ENCODE peak calls at places on chromosomes 4 and X, in six cellular contexts. O is cardiac fibroblast, K is aorta, I is tibial nerve, W is kidney epithelial cell, E is cardiac muscle cell. V is an unnamed sample.

GRCh38 chr4:1895971-1896657 is 24.9 kb downstream of the NSD2 start:
- DNase-seq in K (peak), E (no peak), I (no peak), O (no peak), W (no peak), V (no peak)

GRCh38 chr4:20615492-20616136 is 84.6 kb upstream of the PACRGL start:
- DNase-seq in O (peak), E (peak), I (no peak), K (no peak), W (peak), V (no peak)

GRCh38 chr4:37822220-37822619 is 4.3 kb upstream of the PGM2 start:
- DNase-seq in I (no peak), W (no peak), O (no peak), E (peak), K (no peak), V (no peak)

GRCh38 chr4:107050525-107051135 is 14.5 kb upstream of the DKK2 start:
- DNase-seq in I (no peak), O (peak), E (no peak), K (no peak), W (no peak), V (no peak)

GRCh38 chrX:14038375-14039077 is 8.8 kb upstream of the GEMIN8 start:
- DNase-seq in K (no peak), O (no peak), I (no peak), W (no peak), E (no peak), V (no peak)

GRCh38 chr4:158799856-158800255 is 31.0 kb downstream of the FNIP2 start:
- DNase-seq in K (no peak), W (no peak), E (no peak), O (no peak), I (no peak), V (no peak)

GRCh38 chrX:121093011-121093410 is 45.6 kb downstream of the GLUD2 start:
- DNase-seq in I (no peak), E (no peak), O (no peak), K (no peak), W (no peak), V (no peak)

GRCh38 chrX:53088136-53088974 is 5.6 kb upstream of the KANTR start:
- DNase-seq in E (peak), O (peak), K (peak), I (peak), W (peak), V (no peak)

GRCh38 chr4:110087116-110087708 is 111.2 kb downstream of the ELOVL6 start:
- DNase-seq in I (no peak), K (no peak), W (peak), E (peak), O (peak), V (no peak)

GRCh38 chr4:186726440-186727148 is 2.9 kb upstream of the FAT1 start:
- DNase-seq in K (peak), W (no peak), I (peak), E (peak), O (peak), V (no peak)

GRCh38 chr4:112099701-112100289 is 45.5 kb upstream of the FAM241A start:
- DNase-seq in W (no peak), E (peak), I (no peak), K (no peak), O (peak), V (no peak)

GRCh38 chr4:148341980-148342800 is 100.0 kb downstream of the NR3C2 start:
- DNase-seq in W (no peak), O (no peak), K (no peak), E (no peak), I (no peak), V (no peak)

GRCh38 chr4:81818385-81818784 is 346.7 kb upstream of the RASGEF1B start:
- DNase-seq in I (no peak), K (no peak), W (no peak), E (no peak), O (no peak), V (no peak)

GRCh38 chrX:49209434-49210251 is 9.7 kb upstream of the SYP start:
- DNase-seq in E (no peak), I (no peak), W (no peak), K (peak), O (no peak), V (no peak)

GRCh38 chr4:25486171-25486570 is 109.1 kb downstream of the ANAPC4 start:
- DNase-seq in K (no peak), W (peak), I (no peak), O (peak), E (peak), V (no peak)

GRCh38 chrX:65607070-65607742 is 60.2 kb upstream of the MSN start:
- DNase-seq in I (no peak), O (peak), K (no peak), E (peak), W (no peak), V (no peak)

GRCh38 chr4:152052431-152053057 is 291.7 kb upstream of the GATB start:
- DNase-seq in K (no peak), E (peak), I (no peak), O (peak), W (no peak), V (no peak)

GRCh38 chrX:103531002-103531401 is 11.7 kb upstream of the RAB40A start:
- DNase-seq in E (peak), I (no peak), K (no peak), W (no peak), O (peak), V (no peak)

GRCh38 chrX:147079974-147080373 is 265.4 kb upstream of the CXorf51A start:
- DNase-seq in I (no peak), W (no peak), O (no peak), E (no peak), K (no peak), V (no peak)

GRCh38 chr4:704971-705277 is 708 bp upstream of the PCGF3 start:
- DNase-seq in O (no peak), E (no peak), K (no peak), W (no peak), I (no peak), V (no peak)
- H3K4me3 ChIP-seq in O (peak), E (no peak), K (no peak), W (peak), I (peak), V (peak)

GRCh38 chr4:87848622-87849351 is 16.0 kb downstream of the MEPE start:
- DNase-seq in E (peak), O (peak), K (no peak), W (no peak), I (peak), V (no peak)
- H3K4me3 ChIP-seq in E (no peak), O (no peak), K (peak), W (peak), I (no peak), V (no peak)

DNA sequence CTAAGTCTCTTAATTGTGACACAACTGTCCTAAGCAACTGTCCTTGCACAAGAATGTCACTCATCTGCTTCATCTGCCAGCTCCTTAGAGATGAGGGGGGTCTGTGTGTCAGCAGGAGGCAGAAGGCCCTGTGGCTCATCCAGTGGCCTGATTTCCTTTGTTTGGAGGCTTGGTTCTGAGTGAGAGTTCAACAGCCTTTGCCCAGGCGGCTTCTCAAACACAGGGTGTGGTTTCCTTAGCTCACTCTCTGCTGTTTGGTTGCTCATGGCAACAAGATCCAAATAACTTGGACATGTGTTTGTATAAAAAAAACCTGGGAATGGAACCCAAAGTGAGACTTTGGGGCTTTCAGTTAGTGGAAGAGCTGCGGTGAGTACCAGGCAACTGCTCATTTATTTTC is 46.6 kb downstream of the MAP7D3 start:
- DNase-seq in O (peak), W (no peak), E (peak), K (no peak), I (peak), V (no peak)
- H3K4me3 ChIP-seq in O (no peak), W (no peak), E (no peak), K (no peak), I (no peak), V (no peak)

GRCh38 chr4:140046037-140046436 is 107.9 kb downstream of the MAML3 start:
- DNase-seq in E (no peak), W (no peak), I (no peak), K (no peak), O (no peak), V (no peak)
- H3K4me3 ChIP-seq in E (no peak), W (no peak), I (no peak), K (no peak), O (no peak), V (no peak)

DNA sequence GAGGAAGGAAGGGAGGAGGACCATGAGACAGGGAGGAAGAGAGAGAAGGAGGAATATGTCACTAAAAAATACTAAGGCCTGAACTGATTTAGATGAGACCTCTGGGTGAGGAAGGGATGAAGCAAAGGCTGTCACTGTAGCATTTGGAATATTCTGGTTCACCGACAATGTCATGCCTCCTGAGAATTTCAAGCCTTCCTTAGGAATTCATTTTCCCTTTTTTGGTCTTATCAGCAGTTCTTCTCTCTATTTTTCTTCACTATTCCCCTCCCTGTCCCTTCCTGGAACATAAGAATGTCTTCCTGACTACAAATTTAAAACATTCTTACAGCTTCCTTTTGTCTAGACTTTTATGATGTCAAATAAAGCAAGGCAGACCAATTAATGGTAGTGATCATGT is 527.8 kb downstream of the INPP4B start:
- DNase-seq in K (no peak), W (no peak), E (no peak), O (no peak), I (no peak), V (no peak)
- H3K4me3 ChIP-seq in K (no peak), W (no peak), E (no peak), O (no peak), I (no peak), V (no peak)

GRCh38 chr4:62914758-62915157 is 1494.5 kb downstream of the TECRL start:
- DNase-seq in O (no peak), K (no peak), E (no peak), I (no peak), W (no peak), V (no peak)

GRCh38 chr4:62917649-62918048 is 1491.6 kb downstream of the TECRL start:
- DNase-seq in O (no peak), E (no peak), W (no peak), I (no peak), K (no peak), V (no peak)

GRCh38 chr4:62912531-62912930 is 1496.7 kb downstream of the TECRL start:
- DNase-seq in O (no peak), W (no peak), E (no peak), K (no peak), I (no peak), V (no peak)

GRCh38 chr4:62909238-62909637 is 1500.0 kb downstream of the TECRL start:
- DNase-seq in W (no peak), O (no peak), I (no peak), K (no peak), E (no peak), V (no peak)

GRCh38 chr4:62913065-62913464 is 1496.2 kb downstream of the TECRL start:
- DNase-seq in O (no peak), I (no peak), E (no peak), W (no peak), K (no peak), V (no peak)
- H3K4me3 ChIP-seq in O (no peak), I (no peak), E (no peak), W (no peak), K (no peak), V (no peak)

DNA sequence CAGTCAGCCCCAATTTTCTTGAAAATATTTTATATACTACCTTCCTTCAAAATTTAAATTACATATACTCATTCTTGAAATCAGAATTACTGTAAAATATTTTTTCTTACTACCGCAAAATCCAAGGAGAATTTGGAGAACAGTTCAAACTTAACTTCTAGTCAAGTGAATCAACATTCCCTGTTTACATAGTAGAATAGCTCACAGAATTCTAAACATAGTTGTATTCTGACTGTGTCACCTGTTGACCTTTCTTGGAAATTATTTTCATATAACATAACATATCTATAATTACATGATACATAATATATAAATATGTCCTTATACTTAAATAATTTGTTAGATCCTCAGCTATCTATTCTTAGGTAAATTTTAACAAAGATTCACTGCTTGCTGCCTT is 31.0 kb upstream of the FGF5 start:
- DNase-seq in O (peak), I (no peak), W (no peak), K (no peak), E (no peak), V (no peak)
- H3K4me3 ChIP-seq in O (no peak), I (no peak), W (no peak), K (no peak), E (no peak), V (no peak)

DNA sequence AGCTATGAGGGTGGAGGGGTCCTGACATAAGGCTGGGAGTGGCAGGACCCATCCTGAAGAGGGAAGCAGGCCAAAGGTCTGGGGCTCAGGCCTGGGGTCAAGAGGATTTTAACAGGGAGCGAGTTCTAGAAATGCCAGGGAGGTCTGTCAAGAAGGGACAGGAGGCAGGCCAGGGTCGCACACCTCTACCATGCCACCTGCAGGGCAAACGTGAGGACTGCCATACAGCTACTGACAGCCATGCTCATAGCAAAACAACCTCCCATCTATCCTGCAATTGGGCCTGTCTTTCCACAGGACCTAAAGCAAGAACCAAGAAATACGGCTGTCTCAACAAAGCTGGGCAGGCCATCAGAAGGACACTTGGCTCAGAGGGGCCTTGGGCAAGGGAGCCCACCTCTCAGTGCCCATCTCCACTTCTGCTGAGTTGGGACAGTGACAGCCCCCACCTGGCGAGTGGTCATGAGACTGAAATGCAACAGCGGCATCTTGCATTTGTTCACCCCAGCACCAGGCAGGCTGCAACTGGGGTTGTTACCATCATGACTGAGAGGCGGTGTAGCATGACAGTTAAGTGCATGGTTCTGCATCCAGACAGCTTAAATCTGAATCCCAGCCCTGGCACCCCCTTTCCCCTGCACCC is 92.7 kb downstream of the WFS1 start:
- DNase-seq in I (no peak), W (no peak), E (no peak), K (peak), O (no peak), V (no peak)
- H3K4me3 ChIP-seq in I (no peak), W (no peak), E (no peak), K (no peak), O (no peak), V (no peak)